ENCODE peak calls at places on chromosomes 4 and X, in seven cellular contexts. One of them, this sample, is unnamed.

GRCh38 chr4:187422655-187423054 is 572.9 kb upstream of the ZFP42 start:
- DNase-seq in heart right ventricle: no peak
- DNase-seq in type B pancreatic cell: no peak
- DNase-seq in progenitor cell of endocrine pancreas: no peak
- DNase-seq in dorsolateral prefrontal cortex: no peak
- DNase-seq in choroid plexus epithelial cell: no peak
- DNase-seq in brain microvascular endothelial cell: no peak
- DNase-seq in this sample: no peak

GRCh38 chr4:185914583-185915199 is 102.7 kb upstream of the SORBS2 start:
- DNase-seq in dorsolateral prefrontal cortex: no peak
- DNase-seq in brain microvascular endothelial cell: peak; percentile 96
- DNase-seq in choroid plexus epithelial cell: peak; percentile 98
- DNase-seq in type B pancreatic cell: no peak
- DNase-seq in heart right ventricle: no peak
- DNase-seq in progenitor cell of endocrine pancreas: no peak
- DNase-seq in this sample: no peak

GRCh38 chr4:102343964-102344519 is 1.2 kb downstream of the SLC39A8 start:
- DNase-seq in choroid plexus epithelial cell: no peak
- DNase-seq in brain microvascular endothelial cell: no peak
- DNase-seq in type B pancreatic cell: no peak
- DNase-seq in heart right ventricle: no peak
- DNase-seq in dorsolateral prefrontal cortex: no peak
- DNase-seq in progenitor cell of endocrine pancreas: no peak
- DNase-seq in this sample: no peak

GRCh38 chr4:152156448-152156847 is 379.4 kb downstream of the FBXW7 start:
- DNase-seq in heart right ventricle: peak; percentile 56
- DNase-seq in progenitor cell of endocrine pancreas: no peak
- DNase-seq in brain microvascular endothelial cell: no peak
- DNase-seq in dorsolateral prefrontal cortex: no peak
- DNase-seq in choroid plexus epithelial cell: no peak
- DNase-seq in type B pancreatic cell: no peak
- DNase-seq in this sample: no peak

GRCh38 chrX:120625366-120625765 is 4.5 kb downstream of the C1GALT1C1 start:
- DNase-seq in type B pancreatic cell: no peak
- DNase-seq in brain microvascular endothelial cell: no peak
- DNase-seq in choroid plexus epithelial cell: no peak
- DNase-seq in dorsolateral prefrontal cortex: no peak
- DNase-seq in progenitor cell of endocrine pancreas: no peak
- DNase-seq in heart right ventricle: no peak
- DNase-seq in this sample: no peak

GRCh38 chr4:140246216-140246615 is 92.2 kb upstream of the MAML3 start:
- DNase-seq in dorsolateral prefrontal cortex: no peak
- DNase-seq in choroid plexus epithelial cell: no peak
- DNase-seq in progenitor cell of endocrine pancreas: no peak
- DNase-seq in type B pancreatic cell: no peak
- DNase-seq in brain microvascular endothelial cell: no peak
- DNase-seq in heart right ventricle: no peak
- DNase-seq in this sample: no peak

GRCh38 chr4:91746551-91746950 is 557.2 kb upstream of the GRID2 start:
- DNase-seq in dorsolateral prefrontal cortex: no peak
- DNase-seq in progenitor cell of endocrine pancreas: no peak
- DNase-seq in choroid plexus epithelial cell: no peak
- DNase-seq in brain microvascular endothelial cell: no peak
- DNase-seq in heart right ventricle: no peak
- DNase-seq in type B pancreatic cell: no peak
- DNase-seq in this sample: no peak

GRCh38 chrX:6026484-6026883 is 202.2 kb downstream of the NLGN4X start:
- DNase-seq in choroid plexus epithelial cell: no peak
- DNase-seq in brain microvascular endothelial cell: no peak
- DNase-seq in type B pancreatic cell: no peak
- DNase-seq in dorsolateral prefrontal cortex: no peak
- DNase-seq in progenitor cell of endocrine pancreas: no peak
- DNase-seq in heart right ventricle: no peak
- DNase-seq in this sample: no peak

GRCh38 chrX:10855845-10856244 is 235.5 kb upstream of the MID1 start:
- DNase-seq in dorsolateral prefrontal cortex: no peak
- DNase-seq in choroid plexus epithelial cell: peak; percentile 23
- DNase-seq in brain microvascular endothelial cell: no peak
- DNase-seq in heart right ventricle: no peak
- DNase-seq in type B pancreatic cell: no peak
- DNase-seq in progenitor cell of endocrine pancreas: no peak
- DNase-seq in this sample: no peak

GRCh38 chr4:13348216-13348615 is 135.9 kb downstream of the RAB28 start:
- DNase-seq in brain microvascular endothelial cell: no peak
- DNase-seq in heart right ventricle: no peak
- DNase-seq in dorsolateral prefrontal cortex: no peak
- DNase-seq in type B pancreatic cell: no peak
- DNase-seq in progenitor cell of endocrine pancreas: no peak
- DNase-seq in choroid plexus epithelial cell: no peak
- DNase-seq in this sample: no peak

GRCh38 chr4:9691221-9692065 is 90.0 kb upstream of the DRD5 start:
- DNase-seq in choroid plexus epithelial cell: peak; percentile 93
- DNase-seq in heart right ventricle: peak; percentile 97
- DNase-seq in brain microvascular endothelial cell: peak; percentile 89
- DNase-seq in progenitor cell of endocrine pancreas: peak; percentile 94
- DNase-seq in type B pancreatic cell: peak; percentile 96
- DNase-seq in dorsolateral prefrontal cortex: peak; percentile 98
- DNase-seq in this sample: peak; percentile 91

GRCh38 chr4:156974264-156974663 is 2.7 kb upstream of the PDGFC start:
- DNase-seq in choroid plexus epithelial cell: peak; percentile 91
- DNase-seq in dorsolateral prefrontal cortex: no peak
- DNase-seq in brain microvascular endothelial cell: peak; percentile 65
- DNase-seq in heart right ventricle: no peak
- DNase-seq in progenitor cell of endocrine pancreas: no peak
- DNase-seq in type B pancreatic cell: no peak
- DNase-seq in this sample: no peak
- TF ChIP-seq CTCF in choroid plexus epithelial cell: no peak
- TF ChIP-seq CTCF in dorsolateral prefrontal cortex: no peak
- TF ChIP-seq CTCF in brain microvascular endothelial cell: no peak
- TF ChIP-seq CTCF in heart right ventricle: no peak
- TF ChIP-seq CTCF in progenitor cell of endocrine pancreas: no peak
- TF ChIP-seq CTCF in type B pancreatic cell: no peak
- TF ChIP-seq CTCF in this sample: no peak

GRCh38 chr4:53618321-53618720 is 27.0 kb upstream of the LNX1 start:
- DNase-seq in type B pancreatic cell: no peak
- DNase-seq in progenitor cell of endocrine pancreas: no peak
- DNase-seq in heart right ventricle: no peak
- DNase-seq in dorsolateral prefrontal cortex: no peak
- DNase-seq in choroid plexus epithelial cell: no peak
- DNase-seq in brain microvascular endothelial cell: no peak
- DNase-seq in this sample: no peak

GRCh38 chr4:53613428-53613827 is 22.1 kb upstream of the LNX1 start:
- DNase-seq in type B pancreatic cell: no peak
- DNase-seq in dorsolateral prefrontal cortex: no peak
- DNase-seq in brain microvascular endothelial cell: no peak
- DNase-seq in progenitor cell of endocrine pancreas: no peak
- DNase-seq in choroid plexus epithelial cell: no peak
- DNase-seq in heart right ventricle: no peak
- DNase-seq in this sample: no peak

GRCh38 chr4:53616219-53616618 is 24.9 kb upstream of the LNX1 start:
- DNase-seq in heart right ventricle: no peak
- DNase-seq in progenitor cell of endocrine pancreas: no peak
- DNase-seq in brain microvascular endothelial cell: no peak
- DNase-seq in type B pancreatic cell: no peak
- DNase-seq in choroid plexus epithelial cell: no peak
- DNase-seq in dorsolateral prefrontal cortex: no peak
- DNase-seq in this sample: no peak

GRCh38 chr4:53617101-53617680 is 25.9 kb upstream of the LNX1 start:
- DNase-seq in type B pancreatic cell: no peak
- DNase-seq in choroid plexus epithelial cell: no peak
- DNase-seq in brain microvascular endothelial cell: no peak
- DNase-seq in dorsolateral prefrontal cortex: no peak
- DNase-seq in progenitor cell of endocrine pancreas: no peak
- DNase-seq in heart right ventricle: no peak
- DNase-seq in this sample: no peak

DNA sequence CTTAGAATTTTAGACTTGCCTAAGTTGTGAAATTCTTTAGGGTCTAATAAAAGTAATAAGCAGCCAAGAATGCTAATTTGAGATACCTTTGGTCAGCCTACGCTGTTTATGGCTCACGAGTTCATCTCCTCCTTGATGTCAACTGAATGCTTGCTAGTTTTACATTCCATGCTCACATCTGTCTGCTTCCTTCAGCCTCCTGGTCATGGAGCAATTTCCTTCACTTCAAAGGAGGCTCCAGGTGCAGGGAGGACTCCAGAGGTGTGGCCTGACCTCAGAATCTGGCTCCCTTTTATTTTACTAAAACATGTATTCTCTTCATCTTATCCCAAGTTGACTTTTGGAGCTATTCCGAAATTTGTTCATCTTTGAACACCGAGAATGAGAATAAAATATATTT is 23.3 kb upstream of the LNX1 start:
- DNase-seq in heart right ventricle: no peak
- DNase-seq in choroid plexus epithelial cell: no peak
- DNase-seq in brain microvascular endothelial cell: no peak
- DNase-seq in progenitor cell of endocrine pancreas: no peak
- DNase-seq in type B pancreatic cell: no peak
- DNase-seq in dorsolateral prefrontal cortex: no peak
- DNase-seq in this sample: no peak
- TF ChIP-seq CTCF in heart right ventricle: no peak
- TF ChIP-seq CTCF in choroid plexus epithelial cell: peak; percentile 37
- TF ChIP-seq CTCF in brain microvascular endothelial cell: peak; percentile 49
- TF ChIP-seq CTCF in progenitor cell of endocrine pancreas: peak; percentile 31
- TF ChIP-seq CTCF in type B pancreatic cell: no peak
- TF ChIP-seq CTCF in dorsolateral prefrontal cortex: no peak
- TF ChIP-seq CTCF in this sample: no peak

GRCh38 chrX:48492293-48492910 is 16.4 kb upstream of the PORCN start:
- DNase-seq in brain microvascular endothelial cell: peak; percentile 47
- DNase-seq in type B pancreatic cell: no peak
- DNase-seq in dorsolateral prefrontal cortex: no peak
- DNase-seq in progenitor cell of endocrine pancreas: no peak
- DNase-seq in heart right ventricle: no peak
- DNase-seq in choroid plexus epithelial cell: peak; percentile 53
- DNase-seq in this sample: no peak

GRCh38 chrX:48491809-48492208 is 15.8 kb downstream of the FTSJ1 start:
- DNase-seq in choroid plexus epithelial cell: no peak
- DNase-seq in brain microvascular endothelial cell: no peak
- DNase-seq in dorsolateral prefrontal cortex: no peak
- DNase-seq in heart right ventricle: no peak
- DNase-seq in progenitor cell of endocrine pancreas: no peak
- DNase-seq in type B pancreatic cell: no peak
- DNase-seq in this sample: no peak

GRCh38 chrX:48490661-48491060 is 14.7 kb downstream of the FTSJ1 start:
- DNase-seq in choroid plexus epithelial cell: no peak
- DNase-seq in brain microvascular endothelial cell: no peak
- DNase-seq in dorsolateral prefrontal cortex: no peak
- DNase-seq in progenitor cell of endocrine pancreas: no peak
- DNase-seq in type B pancreatic cell: no peak
- DNase-seq in heart right ventricle: no peak
- DNase-seq in this sample: no peak

GRCh38 chrX:48496660-48497059 is 12.1 kb upstream of the PORCN start:
- DNase-seq in heart right ventricle: no peak
- DNase-seq in progenitor cell of endocrine pancreas: no peak
- DNase-seq in dorsolateral prefrontal cortex: no peak
- DNase-seq in choroid plexus epithelial cell: peak; percentile 21
- DNase-seq in type B pancreatic cell: no peak
- DNase-seq in brain microvascular endothelial cell: no peak
- DNase-seq in this sample: no peak

GRCh38 chrX:48493890-48494364 is 14.9 kb upstream of the PORCN start:
- DNase-seq in progenitor cell of endocrine pancreas: no peak
- DNase-seq in choroid plexus epithelial cell: peak; percentile 74
- DNase-seq in heart right ventricle: no peak
- DNase-seq in brain microvascular endothelial cell: peak; percentile 62
- DNase-seq in type B pancreatic cell: no peak
- DNase-seq in dorsolateral prefrontal cortex: no peak
- DNase-seq in this sample: no peak
- TF ChIP-seq CTCF in progenitor cell of endocrine pancreas: peak; percentile 49
- TF ChIP-seq CTCF in choroid plexus epithelial cell: peak; percentile 62
- TF ChIP-seq CTCF in heart right ventricle: peak; percentile 53
- TF ChIP-seq CTCF in brain microvascular endothelial cell: peak; percentile 59
- TF ChIP-seq CTCF in type B pancreatic cell: peak; percentile 60
- TF ChIP-seq CTCF in dorsolateral prefrontal cortex: no peak
- TF ChIP-seq CTCF in this sample: peak; percentile 26

DNA sequence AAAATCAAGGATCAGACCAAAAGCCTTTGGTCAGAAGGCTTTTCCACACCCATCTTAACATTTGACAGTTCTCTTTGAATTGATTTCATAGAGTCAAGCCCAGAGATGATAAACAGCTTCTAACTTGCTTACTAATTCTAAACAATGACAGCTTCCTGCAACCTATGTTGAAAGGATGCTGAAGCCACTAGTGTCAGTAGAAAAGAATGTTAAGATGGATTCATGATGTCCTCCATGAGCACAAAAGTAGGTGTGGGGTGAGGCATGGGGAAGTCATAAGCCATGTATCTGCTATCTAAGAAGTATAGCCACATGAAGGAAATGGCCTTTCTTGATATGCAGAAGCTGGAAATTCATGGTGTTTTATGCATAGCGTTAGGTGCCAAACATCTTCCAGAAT is 269.3 kb downstream of the DHX15 start:
- DNase-seq in dorsolateral prefrontal cortex: no peak
- DNase-seq in choroid plexus epithelial cell: no peak
- DNase-seq in heart right ventricle: no peak
- DNase-seq in progenitor cell of endocrine pancreas: no peak
- DNase-seq in brain microvascular endothelial cell: no peak
- DNase-seq in type B pancreatic cell: no peak
- DNase-seq in this sample: no peak
- TF ChIP-seq CTCF in dorsolateral prefrontal cortex: no peak
- TF ChIP-seq CTCF in choroid plexus epithelial cell: no peak
- TF ChIP-seq CTCF in heart right ventricle: no peak
- TF ChIP-seq CTCF in progenitor cell of endocrine pancreas: no peak
- TF ChIP-seq CTCF in brain microvascular endothelial cell: no peak
- TF ChIP-seq CTCF in type B pancreatic cell: no peak
- TF ChIP-seq CTCF in this sample: no peak

DNA sequence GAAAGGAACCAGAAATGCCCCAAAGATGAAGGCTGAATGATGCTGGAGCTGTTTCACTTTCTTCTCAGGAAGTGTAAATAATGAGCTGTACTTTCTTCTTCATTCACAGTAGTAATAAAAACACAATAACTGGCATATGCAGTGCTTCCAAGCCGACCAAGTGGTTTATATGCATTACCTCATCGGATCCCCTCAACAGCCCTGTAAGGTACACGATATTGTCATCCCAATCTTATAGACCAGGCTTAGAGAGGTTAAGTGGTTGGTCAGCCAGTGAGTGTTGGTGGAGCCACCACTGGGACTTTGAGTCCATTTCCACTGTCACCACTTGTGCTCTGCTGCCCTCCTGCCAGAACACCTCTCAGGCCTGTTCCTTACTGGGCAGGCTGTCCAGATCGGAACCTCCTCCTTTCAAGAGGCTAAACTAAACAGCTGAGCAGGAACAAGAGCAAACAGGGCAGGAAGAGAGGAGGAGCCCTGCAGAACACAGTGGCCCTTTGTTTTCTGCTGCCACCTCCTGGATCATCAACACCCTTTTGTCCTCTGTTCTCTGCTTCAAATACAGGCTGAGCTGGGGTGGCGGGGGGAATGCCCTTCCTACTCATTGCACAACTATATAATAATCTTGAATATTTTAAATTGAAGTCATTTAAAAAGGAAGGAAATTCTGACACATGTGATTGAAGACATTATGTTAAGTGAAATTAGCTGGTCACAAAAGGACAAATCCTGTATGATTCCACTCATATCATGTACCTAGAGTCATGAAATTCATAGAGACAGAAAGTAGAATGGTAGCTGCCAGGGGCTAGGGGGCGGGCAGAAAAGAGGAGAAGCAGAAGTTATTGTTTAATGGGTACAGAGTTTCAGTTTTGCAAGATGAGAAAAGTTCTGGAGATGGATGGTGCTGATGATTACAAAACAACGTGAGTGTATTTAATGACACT is 112.5 kb upstream of the ATP6AP2 start:
- DNase-seq in brain microvascular endothelial cell: peak; percentile 16
- DNase-seq in heart right ventricle: peak; percentile 16
- DNase-seq in progenitor cell of endocrine pancreas: no peak
- DNase-seq in type B pancreatic cell: no peak
- DNase-seq in dorsolateral prefrontal cortex: peak; percentile 75
- DNase-seq in choroid plexus epithelial cell: peak; percentile 52
- DNase-seq in this sample: peak; percentile 55
- TF ChIP-seq CTCF in brain microvascular endothelial cell: peak; percentile 43
- TF ChIP-seq CTCF in heart right ventricle: peak; percentile 57
- TF ChIP-seq CTCF in progenitor cell of endocrine pancreas: peak; percentile 29
- TF ChIP-seq CTCF in type B pancreatic cell: peak; percentile 31
- TF ChIP-seq CTCF in dorsolateral prefrontal cortex: peak; percentile 52
- TF ChIP-seq CTCF in choroid plexus epithelial cell: peak; percentile 46
- TF ChIP-seq CTCF in this sample: peak; percentile 35